ENCODE peak calls at places on chromosomes 16 and 17, in six cellular contexts. F, P, H, L, K and J are unnamed samples. For H3K27me3 and H3K4me1, the result is how much of the 10 kb centered on the place peaks cover.

GRCh38 chr16:49592507-49593422 is 219.2 kb downstream of the C16orf78 start:
- DNase-seq in F (peak), P (no peak), H (peak), L (no peak), K (peak), J (peak)

GRCh38 chr17:1137465-1137894 is 42.3 kb downstream of the ABR start:
- DNase-seq in F (peak), P (no peak), H (peak), L (no peak), K (no peak), J (peak)

GRCh38 chr17:5973410-5973809 is 96.8 kb upstream of the WSCD1 start:
- DNase-seq in F (no peak), P (no peak), H (no peak), L (no peak), K (no peak), J (no peak)

GRCh38 chr17:40615295-40615988 is 32.2 kb downstream of the SMARCE1 start:
- DNase-seq in F (peak), P (peak), H (peak), L (peak), K (peak), J (peak)

GRCh38 chr17:34318474-34318873 is 761 bp upstream of the CCL8 start:
- DNase-seq in F (no peak), P (peak), H (no peak), L (no peak), K (no peak), J (peak)

GRCh38 chr16:50696126-50696525 is 2.7 kb downstream of the NOD2 start:
- DNase-seq in F (no peak), P (no peak), H (no peak), L (no peak), K (no peak), J (peak)

GRCh38 chr17:9183297-9183696 is 162.0 kb downstream of the NTN1 start:
- DNase-seq in F (no peak), P (no peak), H (no peak), L (no peak), K (no peak), J (no peak)

GRCh38 chr16:5056347-5056746 is 9.4 kb downstream of the C16orf89 start:
- DNase-seq in F (no peak), P (no peak), H (peak), L (no peak), K (no peak), J (no peak)

GRCh38 chr17:35726609-35727460 is 4.6 kb upstream of the RASL10B start:
- DNase-seq in F (no peak), P (peak), H (peak), L (peak), K (peak), J (peak)

GRCh38 chr17:49498037-49498615 is 3.0 kb downstream of the NGFR start:
- DNase-seq in F (no peak), P (no peak), H (no peak), L (no peak), K (no peak), J (no peak)

GRCh38 chr16:49485663-49486062 is 112.1 kb downstream of the C16orf78 start:
- DNase-seq in F (no peak), P (no peak), H (peak), L (no peak), K (no peak), J (no peak)

GRCh38 chr16:138049-138417 is 440 bp downstream of the NPRL3 start:
- DNase-seq in F (peak), P (peak), H (peak), L (peak), K (peak), J (peak)

GRCh38 chr16:87100306-87101058 is 216.7 kb downstream of the C16orf95 start:
- DNase-seq in F (no peak), P (no peak), H (no peak), L (no peak), K (no peak), J (no peak)

GRCh38 chr16:87096746-87097145 is 220.4 kb downstream of the C16orf95 start:
- DNase-seq in F (no peak), P (no peak), H (no peak), L (peak), K (no peak), J (no peak)

GRCh38 chr16:87098361-87098760 is 218.8 kb downstream of the C16orf95 start:
- DNase-seq in F (no peak), P (no peak), H (no peak), L (peak), K (no peak), J (no peak)

GRCh38 chr16:87101903-87102302 is 215.3 kb downstream of the C16orf95 start:
- DNase-seq in F (no peak), P (no peak), H (peak), L (no peak), K (no peak), J (no peak)

DNA sequence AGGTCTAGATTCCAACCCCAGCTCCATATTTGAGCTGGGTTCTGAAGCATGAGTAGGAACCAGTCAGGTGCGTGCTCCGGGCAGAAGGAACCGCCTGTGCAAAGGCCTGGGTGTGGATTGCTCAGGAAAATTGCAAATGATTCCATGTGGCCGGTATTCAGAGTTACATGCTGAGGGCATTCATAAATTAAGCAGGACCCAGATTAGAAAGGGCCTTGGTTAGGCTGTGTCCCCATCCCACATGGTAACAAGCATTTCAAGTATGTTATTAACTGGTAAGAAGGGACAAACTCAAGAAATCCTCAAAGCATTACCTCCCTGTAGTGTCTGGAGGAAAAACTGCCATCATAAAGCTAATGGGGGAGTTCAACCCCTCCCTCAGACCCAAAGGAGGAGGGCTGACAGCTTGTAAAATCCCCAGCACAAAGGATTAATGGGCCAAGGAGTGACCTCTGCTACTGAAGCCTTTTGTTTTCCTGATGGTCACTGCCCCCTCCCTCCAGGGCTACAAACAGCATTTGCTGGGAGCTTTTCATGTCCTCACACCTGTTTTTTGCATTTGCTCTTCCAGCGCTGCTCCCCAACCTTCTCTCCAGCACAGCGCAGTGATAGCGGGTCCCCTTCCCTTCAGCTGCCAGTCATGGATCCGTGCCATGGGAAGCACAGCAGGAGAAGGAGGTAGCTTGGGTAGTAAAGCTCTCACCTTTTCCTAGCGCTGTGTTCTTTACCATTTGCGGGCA is 218.0 kb downstream of the C16orf95 start:
- DNase-seq in F (no peak), P (no peak), H (no peak), L (peak), K (no peak), J (no peak)
- H3K27me3 ChIP-seq in F (under half), P (under half), H (under half), L (under half), K (under half), J (under half)

DNA sequence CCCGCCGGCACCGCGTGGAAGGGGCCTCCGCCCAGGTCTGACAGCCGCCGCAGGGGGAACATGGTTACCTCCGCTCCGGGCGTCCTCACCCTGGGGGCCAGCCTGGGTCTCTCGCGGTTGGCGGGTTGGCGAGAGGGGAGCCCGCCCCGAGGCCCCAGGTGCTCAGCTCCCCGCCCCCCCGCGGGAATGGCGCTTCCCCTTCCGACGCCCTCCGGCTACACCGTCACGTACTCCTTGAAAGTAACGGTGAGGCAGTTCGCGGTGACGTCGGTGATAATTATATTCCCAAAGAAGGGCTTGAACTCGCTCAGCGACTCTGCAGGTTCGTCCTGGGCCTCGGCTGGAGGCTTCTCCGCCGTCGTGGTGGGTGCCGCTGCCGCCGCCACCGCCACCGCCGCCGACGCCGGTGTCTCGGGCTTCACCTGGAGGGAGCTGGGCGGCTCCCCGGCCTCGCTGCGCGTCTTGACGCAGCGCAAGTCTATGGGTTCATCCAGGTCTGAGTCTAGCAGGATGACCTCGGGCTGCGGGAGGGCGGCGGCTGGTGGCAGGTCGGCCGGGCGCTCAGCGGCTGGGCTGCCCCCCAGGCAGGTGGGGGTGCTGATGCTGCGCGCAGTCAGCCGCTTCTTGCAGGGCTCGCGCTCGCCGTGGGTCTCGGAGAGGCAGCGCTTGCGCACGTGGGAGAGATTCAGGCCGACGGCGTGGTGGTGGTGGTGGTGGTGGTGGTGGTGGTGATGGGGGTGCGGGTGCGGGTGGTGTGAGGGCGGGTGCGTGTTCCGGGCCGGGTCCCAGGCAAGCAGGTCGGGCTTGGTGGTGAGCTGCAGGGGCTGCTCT is 5.3 kb downstream of the CBX4 start:
- DNase-seq in F (no peak), P (no peak), H (no peak), L (peak), K (no peak), J (no peak)
- H3K4me1 ChIP-seq in F (half or more), P (under half), H (half or more), L (under half), K (half or more), J (under half)

GRCh38 chr16:66304151-66304550 is 62.3 kb upstream of the CDH5 start:
- DNase-seq in F (no peak), P (no peak), H (peak), L (no peak), K (no peak), J (peak)
- H3K27me3 ChIP-seq in F (under half), P (under half), H (under half), L (under half), K (under half), J (under half)

GRCh38 chr17:76529643-76530488 is 7.6 kb downstream of the CYGB start:
- DNase-seq in F (no peak), P (peak), H (peak), L (no peak), K (peak), J (no peak)

GRCh38 chr17:76528528-76529223 is 8.8 kb downstream of the CYGB start:
- DNase-seq in F (no peak), P (peak), H (peak), L (no peak), K (peak), J (no peak)

GRCh38 chr17:76529224-76529642 is 8.3 kb downstream of the CYGB start:
- DNase-seq in F (no peak), P (peak), H (peak), L (no peak), K (peak), J (no peak)

GRCh38 chr17:76527430-76528111 is 9.9 kb downstream of the CYGB start:
- DNase-seq in F (peak), P (peak), H (peak), L (no peak), K (peak), J (peak)

GRCh38 chr17:76528156-76528527 is 9.4 kb downstream of the CYGB start:
- DNase-seq in F (no peak), P (no peak), H (no peak), L (no peak), K (no peak), J (no peak)
- H3K4me1 ChIP-seq in F (under half), P (under half), H (under half), L (under half), K (half or more), J (under half)

DNA sequence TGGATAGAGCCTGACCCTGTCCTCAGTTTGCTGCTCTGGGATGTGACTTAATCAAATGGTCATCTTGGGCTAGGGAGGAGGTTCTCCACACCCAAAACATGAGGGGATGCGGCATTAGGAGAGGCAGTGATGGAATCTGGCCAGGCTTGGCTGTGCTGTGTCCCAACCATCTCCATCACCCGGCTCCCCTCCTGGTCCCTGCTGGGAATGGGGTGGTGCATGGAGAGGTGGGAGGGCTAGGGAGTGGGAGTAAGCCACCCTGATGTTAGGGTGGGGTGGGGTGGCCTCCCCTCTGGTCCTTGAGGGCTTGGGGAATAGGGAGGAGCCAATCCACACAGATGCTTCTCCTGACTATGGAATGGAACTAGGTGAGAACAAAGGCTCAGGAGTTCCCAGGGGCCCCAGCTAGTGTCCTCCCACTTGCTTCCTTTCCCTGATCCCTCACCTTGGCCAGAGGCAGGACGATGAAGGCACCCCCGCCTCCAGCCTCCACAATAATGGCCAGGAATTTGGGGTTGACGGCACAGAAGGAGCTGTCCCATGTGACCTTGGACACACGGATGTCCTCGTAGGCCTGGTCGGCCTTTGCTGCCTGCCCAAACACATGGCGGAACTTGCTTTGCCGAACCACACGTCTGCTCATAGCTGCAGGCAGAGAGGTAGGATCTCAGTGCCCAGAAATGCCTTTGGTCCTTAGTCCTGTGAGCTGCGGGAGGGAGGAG is 1.8 kb downstream of the CORO6 start:
- DNase-seq in F (no peak), P (no peak), H (no peak), L (no peak), K (no peak), J (no peak)
- H3K27me3 ChIP-seq in F (under half), P (under half), H (under half), L (under half), K (under half), J (under half)